ENCODE peak calls at places on chromosomes 3 and 15, in four cellular contexts. One of them, this sample, is unnamed.

GRCh38 chr3:161401389-161401788 is 30.1 kb upstream of the SPTSSB start:
- DNase-seq in IMR-90: no peak
- DNase-seq in mesendoderm: no peak
- DNase-seq in H1: no peak
- DNase-seq in this sample: no peak

GRCh38 chr15:49530106-49530505 is 90.5 kb downstream of the FAM227B start:
- DNase-seq in IMR-90: peak; percentile 19
- DNase-seq in mesendoderm: no peak
- DNase-seq in H1: no peak
- DNase-seq in this sample: no peak

GRCh38 chr3:99498544-99499234 is 139.7 kb upstream of the COL8A1 start:
- DNase-seq in IMR-90: peak; percentile 25
- DNase-seq in mesendoderm: peak; percentile 37
- DNase-seq in H1: no peak
- DNase-seq in this sample: no peak

GRCh38 chr3:125437631-125438435 is 62.7 kb upstream of the ZNF148 start:
- DNase-seq in IMR-90: peak; percentile 39
- DNase-seq in mesendoderm: peak; percentile 52
- DNase-seq in H1: peak; percentile 9
- DNase-seq in this sample: peak; percentile 55

GRCh38 chr3:98897701-98898100 is 3.8 kb downstream of the DCBLD2 start:
- DNase-seq in IMR-90: no peak
- DNase-seq in mesendoderm: no peak
- DNase-seq in H1: no peak
- DNase-seq in this sample: no peak

GRCh38 chr3:184289426-184289938 is 9.6 kb upstream of the PSMD2 start:
- DNase-seq in IMR-90: peak; percentile 38
- DNase-seq in mesendoderm: peak; percentile 83
- DNase-seq in H1: peak; percentile 57
- DNase-seq in this sample: peak; percentile 86

GRCh38 chr3:43531835-43532234 is 90.0 kb downstream of the ANO10 start:
- DNase-seq in IMR-90: peak; percentile 78
- DNase-seq in mesendoderm: no peak
- DNase-seq in H1: no peak
- DNase-seq in this sample: no peak

GRCh38 chr15:70098461-70099166 is 897 bp upstream of the TLE3 start:
- DNase-seq in IMR-90: no peak
- DNase-seq in mesendoderm: peak; percentile 83
- DNase-seq in H1: no peak
- DNase-seq in this sample: peak; percentile 77

GRCh38 chr3:69212411-69213160 is 90.2 kb upstream of the LMOD3 start:
- DNase-seq in IMR-90: peak; percentile 62
- DNase-seq in mesendoderm: no peak
- DNase-seq in H1: no peak
- DNase-seq in this sample: no peak

GRCh38 chr3:15708882-15709677 is 88.7 kb downstream of the ANKRD28 start:
- DNase-seq in IMR-90: peak; percentile 78
- DNase-seq in mesendoderm: no peak
- DNase-seq in H1: no peak
- DNase-seq in this sample: no peak

GRCh38 chr15:63870403-63871209 is 36.9 kb upstream of the HERC1 start:
- DNase-seq in IMR-90: peak; percentile 85
- DNase-seq in mesendoderm: peak; percentile 89
- DNase-seq in H1: peak; percentile 9
- DNase-seq in this sample: peak; percentile 76

GRCh38 chr15:69044899-69045298 is 30.4 kb downstream of the NOX5 start:
- DNase-seq in IMR-90: peak; percentile 69
- DNase-seq in mesendoderm: peak; percentile 84
- DNase-seq in H1: no peak
- DNase-seq in this sample: no peak

GRCh38 chr3:142180761-142181362 is 31.5 kb upstream of the TFDP2 start:
- DNase-seq in IMR-90: peak; percentile 34
- DNase-seq in mesendoderm: peak; percentile 59
- DNase-seq in H1: no peak
- DNase-seq in this sample: peak; percentile 40

GRCh38 chr15:88738796-88739195 is 64.4 kb upstream of the ACAN start:
- DNase-seq in IMR-90: peak; percentile 16
- DNase-seq in mesendoderm: no peak
- DNase-seq in H1: no peak
- DNase-seq in this sample: no peak

GRCh38 chr3:17836919-17837318 is 94.5 kb upstream of the TBC1D5 start:
- DNase-seq in IMR-90: no peak
- DNase-seq in mesendoderm: no peak
- DNase-seq in H1: no peak
- DNase-seq in this sample: no peak

GRCh38 chr3:17831366-17831765 is 88.9 kb upstream of the TBC1D5 start:
- DNase-seq in IMR-90: peak; percentile 9
- DNase-seq in mesendoderm: no peak
- DNase-seq in H1: no peak
- DNase-seq in this sample: no peak

GRCh38 chr3:17832021-17832420 is 89.6 kb upstream of the TBC1D5 start:
- DNase-seq in IMR-90: no peak
- DNase-seq in mesendoderm: no peak
- DNase-seq in H1: no peak
- DNase-seq in this sample: no peak

GRCh38 chr3:17836092-17836491 is 93.7 kb upstream of the TBC1D5 start:
- DNase-seq in IMR-90: no peak
- DNase-seq in mesendoderm: no peak
- DNase-seq in H1: no peak
- DNase-seq in this sample: no peak

DNA sequence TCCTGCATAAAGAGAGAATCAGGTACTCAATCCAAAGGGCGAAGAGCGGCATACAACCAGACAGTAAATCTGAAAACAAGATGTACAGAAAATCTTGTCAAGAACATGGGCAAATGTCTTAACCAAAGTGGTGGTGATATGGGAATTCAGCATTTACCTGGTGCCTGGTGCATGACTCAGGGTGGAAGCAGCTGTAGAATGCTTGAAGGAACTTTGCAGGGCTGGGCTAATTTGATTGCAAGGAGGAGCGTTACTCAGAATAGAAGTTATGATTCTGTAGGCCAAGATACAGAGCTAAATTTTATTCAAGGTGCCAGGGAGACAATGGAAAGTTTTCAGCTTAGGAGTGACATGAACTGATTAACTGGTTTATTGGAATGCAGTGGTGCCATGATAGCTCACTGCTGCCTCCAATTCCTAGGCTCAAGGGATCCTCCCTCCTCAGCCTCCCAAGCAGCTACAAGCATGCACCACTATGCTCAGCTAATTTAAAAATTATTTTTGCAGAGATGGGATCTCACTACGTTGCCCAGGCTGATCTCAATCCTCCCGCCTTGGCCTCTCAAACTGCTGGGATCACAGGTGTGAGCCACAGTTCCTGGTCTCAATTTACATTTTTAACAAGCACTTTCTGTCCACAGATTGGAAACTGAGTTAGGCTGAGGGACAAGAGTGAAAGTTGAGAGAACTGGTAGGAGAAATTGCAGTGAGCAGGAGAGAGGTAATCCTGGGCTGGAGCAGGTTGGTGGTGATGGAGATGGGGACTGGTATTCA is 91.5 kb upstream of the TBC1D5 start:
- DNase-seq in IMR-90: no peak
- DNase-seq in mesendoderm: peak; percentile 54
- DNase-seq in H1: no peak
- DNase-seq in this sample: no peak
- H4K5ac ChIP-seq in IMR-90: no peak overlapping the region
- H4K5ac ChIP-seq in mesendoderm: no peak overlapping the region
- H4K5ac ChIP-seq in H1: no peak overlapping the region
- H4K5ac ChIP-seq in this sample: no peak overlapping the region

GRCh38 chr3:192884831-192885356 is 32.8 kb downstream of the MB21D2 start:
- DNase-seq in IMR-90: peak; percentile 72
- DNase-seq in mesendoderm: no peak
- DNase-seq in H1: no peak
- DNase-seq in this sample: no peak

GRCh38 chr3:192887047-192887446 is 30.6 kb downstream of the MB21D2 start:
- DNase-seq in IMR-90: peak; percentile 52
- DNase-seq in mesendoderm: peak; percentile 64
- DNase-seq in H1: no peak
- DNase-seq in this sample: no peak

GRCh38 chr3:192883512-192883911 is 34.1 kb downstream of the MB21D2 start:
- DNase-seq in IMR-90: peak; percentile 59
- DNase-seq in mesendoderm: peak; percentile 63
- DNase-seq in H1: no peak
- DNase-seq in this sample: no peak

GRCh38 chr3:192887701-192888100 is 30.0 kb downstream of the MB21D2 start:
- DNase-seq in IMR-90: no peak
- DNase-seq in mesendoderm: peak; percentile 64
- DNase-seq in H1: no peak
- DNase-seq in this sample: peak; percentile 61

GRCh38 chr3:192885374-192885773 is 32.3 kb downstream of the MB21D2 start:
- DNase-seq in IMR-90: no peak
- DNase-seq in mesendoderm: no peak
- DNase-seq in H1: no peak
- DNase-seq in this sample: no peak
- H4K5ac ChIP-seq in IMR-90: peak overlapping the region; percentile 71
- H4K5ac ChIP-seq in mesendoderm: no peak overlapping the region
- H4K5ac ChIP-seq in H1: no peak overlapping the region
- H4K5ac ChIP-seq in this sample: no peak overlapping the region

GRCh38 chr15:82066455-82066854 is 20.6 kb upstream of the MEX3B start:
- DNase-seq in IMR-90: no peak
- DNase-seq in mesendoderm: peak; percentile 41
- DNase-seq in H1: no peak
- DNase-seq in this sample: no peak

GRCh38 chr15:82060817-82061216 is 15.0 kb upstream of the MEX3B start:
- DNase-seq in IMR-90: no peak
- DNase-seq in mesendoderm: no peak
- DNase-seq in H1: no peak
- DNase-seq in this sample: no peak

GRCh38 chr15:82062479-82062878 is 16.7 kb upstream of the MEX3B start:
- DNase-seq in IMR-90: no peak
- DNase-seq in mesendoderm: no peak
- DNase-seq in H1: no peak
- DNase-seq in this sample: no peak

GRCh38 chr15:82063055-82063454 is 17.2 kb upstream of the MEX3B start:
- DNase-seq in IMR-90: no peak
- DNase-seq in mesendoderm: peak; percentile 34
- DNase-seq in H1: no peak
- DNase-seq in this sample: peak; percentile 47

DNA sequence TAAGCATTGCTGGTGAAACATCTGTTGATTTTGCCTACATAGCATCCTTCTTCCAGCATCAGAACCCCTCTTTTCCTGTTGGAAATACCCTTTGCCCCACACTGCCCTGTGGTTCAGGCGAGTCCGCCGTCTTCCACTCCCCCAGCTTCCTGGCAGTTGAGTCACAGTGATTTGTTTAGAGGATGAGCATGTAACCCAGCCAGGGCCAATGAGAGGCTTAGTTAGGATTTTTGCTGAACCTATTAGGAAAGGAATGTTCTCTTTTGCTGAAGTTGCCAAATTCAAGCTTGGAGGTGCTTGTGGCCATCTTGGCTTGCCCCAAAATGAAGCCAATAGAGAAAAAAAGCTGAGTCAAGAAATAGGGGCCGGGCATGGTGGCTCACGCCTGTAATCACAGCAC is 19.0 kb upstream of the MEX3B start:
- DNase-seq in IMR-90: peak; percentile 65
- DNase-seq in mesendoderm: no peak
- DNase-seq in H1: no peak
- DNase-seq in this sample: no peak
- H4K5ac ChIP-seq in IMR-90: no peak overlapping the region
- H4K5ac ChIP-seq in mesendoderm: no peak overlapping the region
- H4K5ac ChIP-seq in H1: no peak overlapping the region
- H4K5ac ChIP-seq in this sample: no peak overlapping the region

GRCh38 chr3:80521081-80521480 is 753.3 kb upstream of the ROBO1 start:
- DNase-seq in IMR-90: no peak
- DNase-seq in mesendoderm: no peak
- DNase-seq in H1: no peak
- DNase-seq in this sample: no peak

GRCh38 chr3:80519436-80519835 is 751.6 kb upstream of the ROBO1 start:
- DNase-seq in IMR-90: no peak
- DNase-seq in mesendoderm: no peak
- DNase-seq in H1: no peak
- DNase-seq in this sample: no peak
- H4K5ac ChIP-seq in IMR-90: no peak overlapping the region
- H4K5ac ChIP-seq in mesendoderm: no peak overlapping the region
- H4K5ac ChIP-seq in H1: no peak overlapping the region
- H4K5ac ChIP-seq in this sample: no peak overlapping the region

GRCh38 chr3:38365469-38366062 is 19.0 kb downstream of the XYLB start:
- DNase-seq in IMR-90: no peak
- DNase-seq in mesendoderm: no peak
- DNase-seq in H1: no peak
- DNase-seq in this sample: no peak

GRCh38 chr3:38369186-38369585 is 22.6 kb downstream of the XYLB start:
- DNase-seq in IMR-90: no peak
- DNase-seq in mesendoderm: no peak
- DNase-seq in H1: no peak
- DNase-seq in this sample: no peak

GRCh38 chr3:38366082-38366481 is 19.5 kb downstream of the XYLB start:
- DNase-seq in IMR-90: no peak
- DNase-seq in mesendoderm: no peak
- DNase-seq in H1: no peak
- DNase-seq in this sample: no peak

GRCh38 chr3:38368238-38368637 is 21.7 kb downstream of the XYLB start:
- DNase-seq in IMR-90: no peak
- DNase-seq in mesendoderm: no peak
- DNase-seq in H1: no peak
- DNase-seq in this sample: no peak

DNA sequence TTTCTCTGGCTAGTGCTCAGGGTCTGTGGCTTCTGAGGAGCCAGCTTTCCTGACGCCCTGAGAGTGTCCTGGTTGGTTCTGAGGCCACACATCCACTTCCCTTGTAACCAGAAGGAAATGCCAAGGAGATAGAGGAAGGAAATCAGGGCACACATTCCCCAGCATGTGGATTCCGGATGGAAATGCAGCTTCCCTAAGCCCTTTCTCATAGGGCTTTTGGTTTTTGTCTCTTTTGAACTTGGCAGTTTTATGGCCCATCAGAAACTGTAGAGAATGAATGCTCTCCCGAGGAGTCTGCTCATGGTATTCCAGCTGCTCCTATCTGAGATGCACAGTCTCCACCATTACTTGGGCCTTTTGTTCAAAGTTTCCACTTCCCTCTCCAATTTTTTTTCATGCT is 21.1 kb downstream of the XYLB start:
- DNase-seq in IMR-90: no peak
- DNase-seq in mesendoderm: no peak
- DNase-seq in H1: no peak
- DNase-seq in this sample: no peak
- H4K5ac ChIP-seq in IMR-90: no peak overlapping the region
- H4K5ac ChIP-seq in mesendoderm: no peak overlapping the region
- H4K5ac ChIP-seq in H1: no peak overlapping the region
- H4K5ac ChIP-seq in this sample: no peak overlapping the region

This sample was measured in H9.